ENCODE peak calls at places on chromosomes 7 and 10, in six cellular contexts. A, E, V, Z, P and C are unnamed samples.

GRCh38 chr7:133602291-133602690 is 349.4 kb downstream of the EXOC4 start:
- DNase-seq in A (no peak), E (no peak), V (no peak), Z (no peak), P (no peak), C (peak)

GRCh38 chr7:68511281-68511680 is 1087.0 kb upstream of the AUTS2 start:
- DNase-seq in A (no peak), E (peak), V (no peak), Z (no peak), P (no peak), C (no peak)

GRCh38 chr7:139004321-139005075 is 23.3 kb upstream of the KIAA1549 start:
- DNase-seq in A (no peak), E (no peak), V (no peak), Z (no peak), P (no peak), C (no peak)

GRCh38 chr10:103539751-103540150 is 46.2 kb downstream of the NEURL1 start:
- DNase-seq in A (no peak), E (no peak), V (no peak), Z (no peak), P (no peak), C (no peak)

GRCh38 chr7:2619120-2619519 is 12.7 kb upstream of the TTYH3 start:
- DNase-seq in A (no peak), E (no peak), V (no peak), Z (no peak), P (no peak), C (no peak)

GRCh38 chr10:10613654-10614244 is 403.9 kb upstream of the CELF2 start:
- DNase-seq in A (no peak), E (no peak), V (no peak), Z (no peak), P (no peak), C (no peak)

GRCh38 chr7:118478931-118479330 is 254.4 kb downstream of the ANKRD7 start:
- DNase-seq in A (no peak), E (no peak), V (no peak), Z (no peak), P (no peak), C (no peak)

GRCh38 chr10:12237265-12238220 is 41.6 kb downstream of the CDC123 start:
- DNase-seq in A (no peak), E (no peak), V (no peak), Z (no peak), P (no peak), C (no peak)

GRCh38 chr7:32161708-32162107 is 91.5 kb upstream of the PDE1C start:
- DNase-seq in A (no peak), E (no peak), V (no peak), Z (no peak), P (no peak), C (peak)

GRCh38 chr7:42372498-42372897 is 135.5 kb upstream of the GLI3 start:
- DNase-seq in A (no peak), E (no peak), V (no peak), Z (no peak), P (no peak), C (peak)

GRCh38 chr10:78502208-78502943 is 468.7 kb downstream of the RPS24 start:
- DNase-seq in A (no peak), E (no peak), V (no peak), Z (no peak), P (no peak), C (peak)

GRCh38 chr10:125377368-125377767 is 217.0 kb upstream of the CTBP2 start:
- DNase-seq in A (no peak), E (no peak), V (no peak), Z (no peak), P (no peak), C (no peak)

GRCh38 chr7:69787736-69788431 is 189.6 kb downstream of the AUTS2 start:
- DNase-seq in A (no peak), E (no peak), V (no peak), Z (no peak), P (no peak), C (no peak)

GRCh38 chr7:70092314-70093303 is 494.3 kb downstream of the AUTS2 start:
- DNase-seq in A (no peak), E (no peak), V (no peak), Z (no peak), P (no peak), C (no peak)

GRCh38 chr10:74081192-74081803 is 69.3 kb downstream of the AP3M1 start:
- DNase-seq in A (peak), E (peak), V (no peak), Z (peak), P (no peak), C (peak)

GRCh38 chr10:96337106-96337505 is 21.7 kb downstream of the OPALIN start:
- DNase-seq in A (no peak), E (no peak), V (no peak), Z (no peak), P (no peak), C (no peak)

GRCh38 chr10:1159131-1160061 is 103.2 kb downstream of the WDR37 start:
- DNase-seq in A (no peak), E (no peak), V (no peak), Z (no peak), P (peak), C (no peak)

GRCh38 chr10:43824934-43825333 is 176.3 kb upstream of the ZNF32 start:
- DNase-seq in A (no peak), E (no peak), V (no peak), Z (peak), P (no peak), C (no peak)